ENCODE peak calls at places on chromosomes 11 and 22, in four cellular contexts. One of them, this sample, is unnamed.

GRCh38 chr11:126219547-126219946 is 8.0 kb downstream of the FAM118B start:
- DNase-seq in activated T-cell treated with anti-CD3 and anti-CD28 coated beads for 48 hours: no peak
- DNase-seq in adipocyte: no peak
- DNase-seq in Peyer's patch: no peak
- DNase-seq in this sample: no peak

GRCh38 chr11:3080733-3081385 is 23.6 kb upstream of the CARS1 start:
- DNase-seq in adipocyte: no peak
- DNase-seq in activated T-cell treated with anti-CD3 and anti-CD28 coated beads for 48 hours: no peak
- DNase-seq in Peyer's patch: no peak
- DNase-seq in this sample: no peak

GRCh38 chr11:71466358-71466757 is 13.4 kb downstream of the NADSYN1 start:
- DNase-seq in Peyer's patch: no peak
- DNase-seq in adipocyte: no peak
- DNase-seq in activated T-cell treated with anti-CD3 and anti-CD28 coated beads for 48 hours: no peak
- DNase-seq in this sample: no peak

GRCh38 chr11:61111786-61112517 is 9.7 kb downstream of the CD5 start:
- DNase-seq in activated T-cell treated with anti-CD3 and anti-CD28 coated beads for 48 hours: peak
- DNase-seq in Peyer's patch: peak
- DNase-seq in adipocyte: no peak
- DNase-seq in this sample: no peak

GRCh38 chr11:9347100-9347499 is 32.7 kb upstream of the TMEM41B start:
- DNase-seq in activated T-cell treated with anti-CD3 and anti-CD28 coated beads for 48 hours: no peak
- DNase-seq in Peyer's patch: no peak
- DNase-seq in adipocyte: no peak
- DNase-seq in this sample: no peak

GRCh38 chr22:40416267-40416570 is 45.8 kb downstream of the SGSM3 start:
- DNase-seq in adipocyte: no peak
- DNase-seq in activated T-cell treated with anti-CD3 and anti-CD28 coated beads for 48 hours: no peak
- DNase-seq in Peyer's patch: no peak
- DNase-seq in this sample: no peak

GRCh38 chr22:37148031-37148651 is 1.6 kb downstream of the IL2RB start:
- DNase-seq in adipocyte: no peak
- DNase-seq in Peyer's patch: peak
- DNase-seq in activated T-cell treated with anti-CD3 and anti-CD28 coated beads for 48 hours: no peak
- DNase-seq in this sample: no peak

GRCh38 chr22:25786165-25786564 is 44.2 kb downstream of the MYO18B start:
- DNase-seq in activated T-cell treated with anti-CD3 and anti-CD28 coated beads for 48 hours: no peak
- DNase-seq in Peyer's patch: no peak
- DNase-seq in adipocyte: no peak
- DNase-seq in this sample: no peak

GRCh38 chr11:102600666-102601065 is 24.5 kb downstream of the MMP20 start:
- DNase-seq in adipocyte: no peak
- DNase-seq in activated T-cell treated with anti-CD3 and anti-CD28 coated beads for 48 hours: no peak
- DNase-seq in Peyer's patch: no peak
- DNase-seq in this sample: no peak

GRCh38 chr11:114088836-114089235 is 29.3 kb downstream of the ZBTB16 start:
- DNase-seq in adipocyte: no peak
- DNase-seq in Peyer's patch: no peak
- DNase-seq in activated T-cell treated with anti-CD3 and anti-CD28 coated beads for 48 hours: no peak
- DNase-seq in this sample: no peak

GRCh38 chr11:65417702-65418430 is 4.7 kb upstream of the NEAT1 start:
- DNase-seq in Peyer's patch: peak
- DNase-seq in activated T-cell treated with anti-CD3 and anti-CD28 coated beads for 48 hours: no peak
- DNase-seq in adipocyte: peak
- DNase-seq in this sample: no peak

GRCh38 chr11:80532633-80533232 is 1091.9 kb upstream of the TENM4 start:
- DNase-seq in activated T-cell treated with anti-CD3 and anti-CD28 coated beads for 48 hours: no peak
- DNase-seq in adipocyte: no peak
- DNase-seq in Peyer's patch: no peak
- DNase-seq in this sample: no peak

GRCh38 chr11:105553015-105553414 is 56.9 kb upstream of the GRIA4 start:
- DNase-seq in activated T-cell treated with anti-CD3 and anti-CD28 coated beads for 48 hours: no peak
- DNase-seq in Peyer's patch: no peak
- DNase-seq in adipocyte: no peak
- DNase-seq in this sample: no peak

GRCh38 chr22:24589518-24590030 is 3.3 kb downstream of the LRRC75B start:
- DNase-seq in Peyer's patch: no peak
- DNase-seq in activated T-cell treated with anti-CD3 and anti-CD28 coated beads for 48 hours: no peak
- DNase-seq in adipocyte: no peak
- DNase-seq in this sample: no peak

GRCh38 chr22:24583221-24583971 is 9.5 kb downstream of the LRRC75B start:
- DNase-seq in activated T-cell treated with anti-CD3 and anti-CD28 coated beads for 48 hours: no peak
- DNase-seq in Peyer's patch: no peak
- DNase-seq in adipocyte: peak
- DNase-seq in this sample: no peak

GRCh38 chr22:29147241-29147919 is 58.3 kb upstream of the EMID1 start:
- DNase-seq in adipocyte: no peak
- DNase-seq in Peyer's patch: no peak
- DNase-seq in activated T-cell treated with anti-CD3 and anti-CD28 coated beads for 48 hours: no peak
- DNase-seq in this sample: no peak

GRCh38 chr11:100546714-100547113 is 140.4 kb upstream of the ARHGAP42 start:
- DNase-seq in adipocyte: no peak
- DNase-seq in Peyer's patch: no peak
- DNase-seq in activated T-cell treated with anti-CD3 and anti-CD28 coated beads for 48 hours: no peak
- DNase-seq in this sample: no peak

GRCh38 chr11:12497431-12497830 is 120.1 kb downstream of the PARVA start:
- DNase-seq in Peyer's patch: no peak
- DNase-seq in adipocyte: no peak
- DNase-seq in activated T-cell treated with anti-CD3 and anti-CD28 coated beads for 48 hours: no peak
- DNase-seq in this sample: no peak

GRCh38 chr11:6610591-6610990 is 1.4 kb downstream of the TAF10 start:
- DNase-seq in Peyer's patch: no peak
- DNase-seq in activated T-cell treated with anti-CD3 and anti-CD28 coated beads for 48 hours: no peak
- DNase-seq in adipocyte: no peak
- DNase-seq in this sample: no peak

GRCh38 chr11:19777032-19777341 is 64.3 kb downstream of the NAV2 start:
- DNase-seq in adipocyte: peak
- DNase-seq in activated T-cell treated with anti-CD3 and anti-CD28 coated beads for 48 hours: no peak
- DNase-seq in Peyer's patch: no peak
- DNase-seq in this sample: no peak

GRCh38 chr11:19673924-19674390 is 38.7 kb upstream of the NAV2 start:
- DNase-seq in adipocyte: no peak
- DNase-seq in Peyer's patch: no peak
- DNase-seq in activated T-cell treated with anti-CD3 and anti-CD28 coated beads for 48 hours: no peak
- DNase-seq in this sample: peak

GRCh38 chr11:122037911-122038310 is 78.1 kb downstream of the BLID start:
- DNase-seq in Peyer's patch: no peak
- DNase-seq in activated T-cell treated with anti-CD3 and anti-CD28 coated beads for 48 hours: no peak
- DNase-seq in adipocyte: no peak
- DNase-seq in this sample: no peak

GRCh38 chr11:8018742-8019631 is 31.9 kb downstream of the EIF3F start:
- DNase-seq in activated T-cell treated with anti-CD3 and anti-CD28 coated beads for 48 hours: peak
- DNase-seq in adipocyte: peak
- DNase-seq in Peyer's patch: peak
- DNase-seq in this sample: peak

GRCh38 chr22:19510919-19511341 is 13.3 kb downstream of the CLDN5 start:
- DNase-seq in activated T-cell treated with anti-CD3 and anti-CD28 coated beads for 48 hours: no peak
- DNase-seq in adipocyte: no peak
- DNase-seq in Peyer's patch: no peak
- DNase-seq in this sample: no peak

GRCh38 chr22:28799834-28800307 is 498 bp downstream of the XBP1 start:
- DNase-seq in activated T-cell treated with anti-CD3 and anti-CD28 coated beads for 48 hours: no peak
- DNase-seq in Peyer's patch: peak
- DNase-seq in adipocyte: peak
- DNase-seq in this sample: peak

GRCh38 chr11:33500331-33500730 is 200.3 kb downstream of the C11orf91 start:
- DNase-seq in adipocyte: peak
- DNase-seq in Peyer's patch: no peak
- DNase-seq in activated T-cell treated with anti-CD3 and anti-CD28 coated beads for 48 hours: no peak
- DNase-seq in this sample: no peak

This sample was measured in foreskin fibroblast.